ENCODE peak calls at places on chromosome 4, in ten cellular contexts. L is OCI-LY7; C is lung; S is naive thymus-derived CD4-positive, alpha-beta T cell; J is tibial artery; X is CD8-positive, alpha-beta T cell; F is CD4-positive, CD25-positive, alpha-beta regulatory T cell; A is DND-41; U is IMR-90; O is uterus. Q is an unnamed sample. For H3K9me3, the result is how much of the 10 kb centered on the place peaks cover.

GRCh38 chr4:36316544-36317082 is 35.2 kb downstream of the DTHD1 start:
- DNase-seq in L (no peak), C (no peak), S (no peak), J (no peak), X (no peak), F (no peak), A (no peak), U (peak), O (no peak), Q (no peak)

GRCh38 chr4:15955670-15956069 is 7.3 kb downstream of the FGFBP2 start:
- DNase-seq in L (peak), C (no peak), S (no peak), J (no peak), X (no peak), F (no peak), A (no peak), U (peak), O (no peak), Q (no peak)

GRCh38 chr4:101183658-101184373 is 163.5 kb downstream of the PPP3CA start:
- DNase-seq in L (no peak), C (no peak), S (no peak), J (no peak), X (no peak), F (no peak), A (no peak), U (peak), O (no peak), Q (no peak)

GRCh38 chr4:150960818-150961217 is 54.3 kb downstream of the LRBA start:
- DNase-seq in L (peak), C (no peak), S (no peak), J (no peak), X (no peak), F (no peak), A (peak), U (no peak), O (no peak), Q (peak)

GRCh38 chr4:41339812-41340809 is 83.4 kb downstream of the UCHL1 start:
- DNase-seq in L (no peak), C (no peak), S (no peak), J (no peak), X (no peak), F (no peak), A (no peak), U (peak), O (no peak), Q (no peak)

GRCh38 chr4:167025651-167026050 is 208.6 kb downstream of the SPOCK3 start:
- DNase-seq in L (no peak), C (no peak), S (no peak), J (no peak), X (no peak), F (no peak), A (no peak), U (no peak), O (no peak), Q (no peak)

GRCh38 chr4:83075271-83075670 is 39.3 kb downstream of the PLAC8 start:
- DNase-seq in L (no peak), C (no peak), S (no peak), J (no peak), X (no peak), F (no peak), A (no peak), U (peak), O (no peak), Q (no peak)

GRCh38 chr4:53616219-53616618 is 24.9 kb upstream of the LNX1 start:
- DNase-seq in L (no peak), C (no peak), S (no peak), J (no peak), X (no peak), F (no peak), A (no peak), U (no peak), O (no peak), Q (no peak)

GRCh38 chr4:26220704-26221103 is 100.1 kb upstream of the RBPJ start:
- DNase-seq in L (no peak), C (no peak), S (no peak), J (no peak), X (no peak), F (no peak), A (no peak), U (peak), O (no peak), Q (no peak)

GRCh38 chr4:109410776-109411175 is 22.8 kb upstream of the SEC24B start:
- DNase-seq in L (no peak), C (no peak), S (no peak), J (no peak), X (no peak), F (no peak), A (no peak), U (peak), O (no peak), Q (no peak)

GRCh38 chr4:173038192-173038896 is 130.3 kb upstream of the GALNT7 start:
- DNase-seq in L (no peak), C (no peak), S (no peak), J (no peak), X (no peak), F (no peak), A (no peak), U (no peak), O (no peak), Q (no peak)

GRCh38 chr4:9870165-9870564 is 88.7 kb downstream of the DRD5 start:
- DNase-seq in L (no peak), C (no peak), S (no peak), J (no peak), X (no peak), F (no peak), A (peak), U (no peak), O (no peak), Q (no peak)

GRCh38 chr4:168374772-168375523 is 56.4 kb upstream of the DDX60 start:
- DNase-seq in L (no peak), C (no peak), S (no peak), J (no peak), X (no peak), F (no peak), A (no peak), U (no peak), O (no peak), Q (no peak)

GRCh38 chr4:22019676-22020075 is 71.1 kb upstream of the KCNIP4 start:
- DNase-seq in L (no peak), C (no peak), S (no peak), J (no peak), X (no peak), F (no peak), A (no peak), U (no peak), O (no peak), Q (no peak)

GRCh38 chr4:3819210-3819919 is 53.2 kb downstream of the ADRA2C start:
- DNase-seq in L (no peak), C (no peak), S (no peak), J (no peak), X (no peak), F (no peak), A (no peak), U (no peak), O (no peak), Q (no peak)

GRCh38 chr4:36385951-36386561 is 104.6 kb downstream of the DTHD1 start:
- DNase-seq in L (peak), C (no peak), S (peak), J (no peak), X (peak), F (peak), A (peak), U (no peak), O (no peak), Q (peak)

GRCh38 chr4:30380404-30380998 is 339.7 kb upstream of the PCDH7 start:
- DNase-seq in L (peak), C (no peak), S (no peak), J (no peak), X (no peak), F (no peak), A (peak), U (peak), O (no peak), Q (no peak)

GRCh38 chr4:26238782-26239647 is 81.8 kb upstream of the RBPJ start:
- DNase-seq in L (no peak), C (no peak), S (no peak), J (no peak), X (no peak), F (no peak), A (no peak), U (peak), O (no peak), Q (no peak)

GRCh38 chr4:149980941-149981340 is 97.3 kb upstream of the DCLK2 start:
- DNase-seq in L (peak), C (no peak), S (peak), J (peak), X (peak), F (peak), A (peak), U (peak), O (peak), Q (peak)

GRCh38 chr4:158796370-158797140 is 27.7 kb downstream of the FNIP2 start:
- DNase-seq in L (no peak), C (no peak), S (no peak), J (no peak), X (no peak), F (no peak), A (no peak), U (peak), O (no peak), Q (no peak)

GRCh38 chr4:13859423-13859822 is 231.9 kb upstream of the BOD1L1 start:
- DNase-seq in L (no peak), C (no peak), S (no peak), J (no peak), X (no peak), F (no peak), A (no peak), U (no peak), O (no peak), Q (no peak)

GRCh38 chr4:13856387-13856786 is 228.9 kb upstream of the BOD1L1 start:
- DNase-seq in L (no peak), C (no peak), S (no peak), J (no peak), X (no peak), F (no peak), A (no peak), U (no peak), O (no peak), Q (no peak)

GRCh38 chr4:13857800-13858199 is 230.3 kb upstream of the BOD1L1 start:
- DNase-seq in L (no peak), C (no peak), S (no peak), J (no peak), X (no peak), F (no peak), A (no peak), U (no peak), O (no peak), Q (no peak)

GRCh38 chr4:13857397-13857796 is 229.9 kb upstream of the BOD1L1 start:
- DNase-seq in L (no peak), C (no peak), S (no peak), J (no peak), X (no peak), F (no peak), A (no peak), U (no peak), O (no peak), Q (no peak)

DNA sequence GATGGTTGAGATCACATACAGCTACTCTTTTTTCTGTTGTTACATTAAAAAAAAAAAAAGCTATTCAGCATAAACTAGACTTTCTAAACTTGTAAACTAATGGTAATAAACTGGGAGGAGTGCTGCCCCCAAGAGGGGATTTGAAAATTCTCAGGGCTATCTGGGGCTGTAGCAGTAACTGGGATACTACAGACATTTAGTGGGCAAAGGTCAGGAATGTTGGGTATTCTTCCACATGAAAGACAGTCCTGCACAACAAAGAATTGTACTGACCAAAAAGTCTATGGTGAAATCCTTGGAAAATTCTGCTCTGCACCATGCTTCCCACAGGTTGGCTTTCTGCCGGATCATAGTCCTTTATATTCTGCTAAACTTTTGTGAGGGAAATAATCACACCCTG is 232.6 kb upstream of the BOD1L1 start:
- DNase-seq in L (no peak), C (no peak), S (no peak), J (no peak), X (no peak), F (no peak), A (no peak), U (no peak), O (no peak), Q (no peak)
- H3K9me3 ChIP-seq in L (under half), C (under half), S (under half), J (under half), X (under half), F (under half), A (under half), U (under half), O (under half), Q (under half)

GRCh38 chr4:38185406-38185805 is 225.2 kb downstream of the PTTG2 start:
- DNase-seq in L (no peak), C (no peak), S (no peak), J (no peak), X (no peak), F (no peak), A (no peak), U (no peak), O (no peak), Q (no peak)

GRCh38 chr4:38189445-38189844 is 229.2 kb downstream of the PTTG2 start:
- DNase-seq in L (no peak), C (no peak), S (no peak), J (no peak), X (no peak), F (no peak), A (no peak), U (peak), O (no peak), Q (no peak)

GRCh38 chr4:38188631-38189101 is 228.5 kb downstream of the PTTG2 start:
- DNase-seq in L (no peak), C (peak), S (no peak), J (no peak), X (no peak), F (no peak), A (no peak), U (no peak), O (no peak), Q (no peak)

GRCh38 chr4:38190717-38191178 is 230.6 kb downstream of the PTTG2 start:
- DNase-seq in L (no peak), C (no peak), S (no peak), J (peak), X (no peak), F (no peak), A (no peak), U (peak), O (no peak), Q (no peak)

DNA sequence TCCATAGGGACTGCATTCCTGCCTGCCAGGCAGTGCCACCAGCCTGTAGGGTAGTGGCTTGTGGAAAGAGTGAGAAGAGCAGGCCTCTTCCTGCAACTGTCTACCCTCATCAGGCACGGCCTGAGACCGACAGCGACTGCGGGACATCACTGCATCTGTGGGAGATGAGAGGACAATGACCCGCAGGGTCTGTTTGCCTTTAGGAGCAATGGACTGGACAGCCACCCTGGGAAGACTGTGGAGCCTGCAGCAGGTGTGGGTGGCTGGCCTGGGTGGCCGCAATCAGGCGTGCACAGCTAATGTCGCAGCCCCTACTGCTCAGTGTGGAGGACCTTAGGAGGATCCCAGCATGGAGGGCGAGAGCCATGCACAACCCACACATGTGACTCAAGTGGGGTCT is 227.9 kb downstream of the PTTG2 start:
- DNase-seq in L (no peak), C (no peak), S (no peak), J (no peak), X (no peak), F (no peak), A (no peak), U (no peak), O (no peak), Q (no peak)
- H3K27ac ChIP-seq in L (no peak), C (no peak), S (no peak), J (no peak), X (no peak), F (no peak), A (no peak), U (no peak), O (no peak), Q (no peak)

DNA sequence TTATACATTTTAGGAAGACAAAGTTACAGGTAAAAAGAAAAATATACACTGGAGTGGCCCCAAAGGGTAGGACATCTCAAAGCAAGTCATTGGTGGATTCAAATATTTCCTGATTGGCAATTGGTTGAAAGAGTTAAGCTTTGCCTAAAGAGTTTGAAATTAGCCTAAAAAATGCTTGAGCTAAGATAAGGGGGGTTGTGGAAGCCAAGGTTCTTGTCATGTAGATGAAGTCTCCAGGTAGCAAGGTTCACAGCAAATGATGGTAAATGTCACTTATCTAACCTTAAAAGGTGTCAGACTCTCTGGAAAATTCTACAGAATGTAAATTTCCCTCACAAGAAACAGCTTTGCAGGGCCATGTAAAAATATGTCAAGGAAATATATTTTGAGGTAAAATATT is 596.7 kb downstream of the FAT4 start:
- DNase-seq in L (no peak), C (no peak), S (no peak), J (no peak), X (no peak), F (no peak), A (no peak), U (no peak), O (no peak), Q (no peak)
- H3K4me3 ChIP-seq in L (no peak), C (no peak), S (no peak), J (no peak), X (no peak), F (no peak), A (no peak), U (no peak), O (no peak), Q (no peak)

GRCh38 chr4:217891-218290 is 87.4 kb downstream of the ZNF732 start:
- DNase-seq in L (no peak), C (no peak), S (no peak), J (no peak), X (no peak), F (no peak), A (no peak), U (no peak), O (no peak), Q (no peak)

GRCh38 chr4:213971-214370 is 89.7 kb downstream of the ZNF718 start:
- DNase-seq in L (no peak), C (no peak), S (no peak), J (no peak), X (no peak), F (no peak), A (no peak), U (no peak), O (no peak), Q (no peak)

GRCh38 chr4:211033-211511 is 86.8 kb downstream of the ZNF718 start:
- DNase-seq in L (peak), C (no peak), S (no peak), J (no peak), X (no peak), F (no peak), A (peak), U (no peak), O (no peak), Q (no peak)

DNA sequence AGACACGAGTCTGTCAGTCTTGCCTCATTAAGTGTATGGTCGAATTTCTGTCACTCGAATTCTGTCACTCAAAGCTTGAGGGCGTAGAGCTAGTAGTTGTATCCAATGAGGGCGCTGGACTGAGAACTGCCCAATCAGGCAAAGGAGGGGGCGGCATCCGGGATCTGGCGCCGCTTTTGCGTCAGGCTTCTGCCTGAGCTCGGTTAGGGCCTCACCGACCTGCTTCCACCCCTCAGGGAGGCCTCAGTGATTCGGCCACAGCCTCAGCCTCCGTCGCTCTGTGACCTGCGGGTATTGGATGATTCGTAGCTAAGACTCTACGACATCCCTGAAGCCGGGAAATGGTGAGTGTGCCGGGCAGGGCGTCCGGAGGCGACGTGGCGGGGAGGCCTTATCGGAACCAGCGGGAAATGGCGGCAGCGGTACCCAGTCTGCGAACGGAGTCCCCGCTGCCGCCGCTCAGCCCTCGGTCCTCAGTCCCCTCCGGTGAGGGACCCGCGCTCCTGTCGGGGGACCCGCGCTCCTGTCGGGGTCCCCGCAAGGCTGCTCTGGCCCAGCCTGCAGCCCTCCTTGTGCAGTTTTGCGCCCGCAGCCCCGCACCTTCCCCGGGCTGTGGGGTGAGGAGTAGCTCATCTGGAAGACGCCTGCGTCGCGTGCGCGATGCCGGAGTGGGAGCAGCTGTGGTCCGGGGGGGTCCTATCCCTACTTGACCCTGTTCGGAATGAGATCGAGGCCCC is 88.3 kb downstream of the ZNF718 start:
- DNase-seq in L (no peak), C (peak), S (peak), J (peak), X (no peak), F (no peak), A (no peak), U (peak), O (peak), Q (no peak)
- H3K9me3 ChIP-seq in L (under half), C (under half), S (under half), J (under half), X (under half), F (half or more), A (half or more), U (under half), O (under half), Q (under half)

GRCh38 chr4:2595436-2595835 is 59.0 kb downstream of the FAM193A start:
- DNase-seq in L (no peak), C (no peak), S (no peak), J (no peak), X (no peak), F (no peak), A (no peak), U (peak), O (no peak), Q (no peak)
- H3K27ac ChIP-seq in L (no peak), C (no peak), S (no peak), J (no peak), X (no peak), F (no peak), A (peak), U (no peak), O (no peak), Q (no peak)

DNA sequence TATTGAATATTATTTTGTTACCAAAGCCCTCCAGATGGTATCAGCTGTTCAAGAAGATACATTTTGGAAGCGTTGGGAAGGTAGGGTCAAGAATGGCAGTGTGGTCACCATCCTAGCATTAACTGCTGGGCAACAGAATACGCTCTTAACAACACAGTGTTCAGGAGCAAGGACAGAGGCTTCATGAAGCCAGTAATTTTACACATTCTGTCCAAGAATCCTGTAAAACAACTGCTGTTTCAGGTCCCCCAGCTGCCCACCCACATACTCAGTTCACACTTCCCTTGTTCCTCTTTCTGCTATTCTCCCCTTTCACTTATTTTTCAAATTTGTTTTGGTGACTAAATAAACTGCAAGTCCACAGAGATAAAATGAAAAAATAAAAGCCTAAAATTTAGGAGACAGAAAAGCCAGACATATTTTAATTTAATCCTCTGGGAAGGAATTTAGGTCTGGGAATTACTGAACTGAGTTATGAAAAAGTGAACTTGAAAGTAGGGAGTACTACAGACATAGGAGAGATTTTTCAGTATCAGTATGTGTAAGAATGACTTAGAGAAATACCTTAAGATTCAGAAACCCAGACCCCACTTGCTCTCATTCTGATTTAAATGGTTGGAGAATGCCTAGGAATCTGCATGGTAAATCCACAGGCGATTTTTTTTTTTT is 406.7 kb downstream of the MAPK10 start:
- DNase-seq in L (no peak), C (no peak), S (no peak), J (no peak), X (no peak), F (no peak), A (no peak), U (no peak), O (no peak), Q (no peak)
- H3K4me3 ChIP-seq in L (no peak), C (no peak), S (no peak), J (no peak), X (no peak), F (no peak), A (no peak), U (no peak), O (no peak), Q (no peak)